ENCODE peak calls at places on chromosomes 2 and 18, in ten cellular contexts. One of them, this sample, is unnamed.

GRCh38 chr18:23560186-23560585 is 26.1 kb downstream of the NPC1 start:
- DNase-seq in germinal center: no peak
- DNase-seq in breast epithelium: no peak
- DNase-seq in stimulated activated naive CD4-positive, alpha-beta T cell: no peak
- DNase-seq in GM03348: no peak
- DNase-seq in body of pancreas: no peak
- DNase-seq in NCI-H1694: no peak
- DNase-seq in skeletal muscle cell: no peak
- DNase-seq in hepatic stellate cell: no peak
- DNase-seq in left ventricle myocardium superior: no peak
- DNase-seq in this sample: no peak

GRCh38 chr2:151228847-151229497 is 32.7 kb downstream of the RBM43 start:
- DNase-seq in left ventricle myocardium superior: no peak
- DNase-seq in NCI-H1694: no peak
- DNase-seq in germinal center: no peak
- DNase-seq in body of pancreas: no peak
- DNase-seq in skeletal muscle cell: no peak
- DNase-seq in GM03348: no peak
- DNase-seq in hepatic stellate cell: no peak
- DNase-seq in stimulated activated naive CD4-positive, alpha-beta T cell: no peak
- DNase-seq in breast epithelium: no peak
- DNase-seq in this sample: no peak

GRCh38 chr2:84908948-84909713 is 3.7 kb downstream of the TMSB10 start:
- DNase-seq in NCI-H1694: no peak
- DNase-seq in hepatic stellate cell: no peak
- DNase-seq in germinal center: no peak
- DNase-seq in body of pancreas: no peak
- DNase-seq in breast epithelium: no peak
- DNase-seq in skeletal muscle cell: no peak
- DNase-seq in GM03348: no peak
- DNase-seq in left ventricle myocardium superior: no peak
- DNase-seq in stimulated activated naive CD4-positive, alpha-beta T cell: peak
- DNase-seq in this sample: no peak

GRCh38 chr2:20135631-20136050 is 84.2 kb upstream of the LAPTM4A start:
- DNase-seq in breast epithelium: peak
- DNase-seq in stimulated activated naive CD4-positive, alpha-beta T cell: peak
- DNase-seq in skeletal muscle cell: no peak
- DNase-seq in left ventricle myocardium superior: peak
- DNase-seq in body of pancreas: peak
- DNase-seq in NCI-H1694: peak
- DNase-seq in hepatic stellate cell: peak
- DNase-seq in GM03348: peak
- DNase-seq in germinal center: peak
- DNase-seq in this sample: peak

GRCh38 chr2:73202156-73203054 is at the start of gene NOTO:
- DNase-seq in GM03348: peak
- DNase-seq in germinal center: no peak
- DNase-seq in breast epithelium: no peak
- DNase-seq in body of pancreas: no peak
- DNase-seq in left ventricle myocardium superior: no peak
- DNase-seq in hepatic stellate cell: no peak
- DNase-seq in NCI-H1694: no peak
- DNase-seq in skeletal muscle cell: no peak
- DNase-seq in stimulated activated naive CD4-positive, alpha-beta T cell: no peak
- DNase-seq in this sample: peak

GRCh38 chr2:158998486-158999248 is 30.2 kb downstream of the TANC1 start:
- DNase-seq in NCI-H1694: peak
- DNase-seq in left ventricle myocardium superior: no peak
- DNase-seq in breast epithelium: no peak
- DNase-seq in hepatic stellate cell: peak
- DNase-seq in skeletal muscle cell: peak
- DNase-seq in body of pancreas: no peak
- DNase-seq in GM03348: peak
- DNase-seq in stimulated activated naive CD4-positive, alpha-beta T cell: no peak
- DNase-seq in germinal center: no peak
- DNase-seq in this sample: peak

GRCh38 chr2:96254592-96254991 is 11.2 kb downstream of the TMEM127 start:
- DNase-seq in stimulated activated naive CD4-positive, alpha-beta T cell: no peak
- DNase-seq in body of pancreas: no peak
- DNase-seq in NCI-H1694: no peak
- DNase-seq in germinal center: no peak
- DNase-seq in GM03348: no peak
- DNase-seq in left ventricle myocardium superior: no peak
- DNase-seq in hepatic stellate cell: no peak
- DNase-seq in breast epithelium: no peak
- DNase-seq in skeletal muscle cell: no peak
- DNase-seq in this sample: no peak

GRCh38 chr18:13424377-13424776 is 205.8 kb downstream of the LDLRAD4 start:
- DNase-seq in stimulated activated naive CD4-positive, alpha-beta T cell: no peak
- DNase-seq in hepatic stellate cell: no peak
- DNase-seq in NCI-H1694: no peak
- DNase-seq in germinal center: no peak
- DNase-seq in skeletal muscle cell: no peak
- DNase-seq in left ventricle myocardium superior: no peak
- DNase-seq in breast epithelium: no peak
- DNase-seq in body of pancreas: no peak
- DNase-seq in GM03348: no peak
- DNase-seq in this sample: no peak

GRCh38 chr2:149902104-149902503 is 314.5 kb upstream of the MMADHC start:
- DNase-seq in body of pancreas: no peak
- DNase-seq in breast epithelium: no peak
- DNase-seq in stimulated activated naive CD4-positive, alpha-beta T cell: no peak
- DNase-seq in germinal center: no peak
- DNase-seq in NCI-H1694: no peak
- DNase-seq in GM03348: peak
- DNase-seq in skeletal muscle cell: peak
- DNase-seq in hepatic stellate cell: no peak
- DNase-seq in left ventricle myocardium superior: peak
- DNase-seq in this sample: peak

GRCh38 chr2:219350215-219350937 is 17.8 kb upstream of the RESP18 start:
- DNase-seq in skeletal muscle cell: no peak
- DNase-seq in body of pancreas: no peak
- DNase-seq in left ventricle myocardium superior: no peak
- DNase-seq in GM03348: peak
- DNase-seq in hepatic stellate cell: peak
- DNase-seq in stimulated activated naive CD4-positive, alpha-beta T cell: no peak
- DNase-seq in breast epithelium: no peak
- DNase-seq in NCI-H1694: no peak
- DNase-seq in germinal center: no peak
- DNase-seq in this sample: peak

GRCh38 chr18:13614701-13615288 is 111.6 kb downstream of the FAM210A start:
- DNase-seq in NCI-H1694: no peak
- DNase-seq in germinal center: no peak
- DNase-seq in GM03348: no peak
- DNase-seq in breast epithelium: no peak
- DNase-seq in stimulated activated naive CD4-positive, alpha-beta T cell: no peak
- DNase-seq in skeletal muscle cell: no peak
- DNase-seq in left ventricle myocardium superior: peak
- DNase-seq in hepatic stellate cell: no peak
- DNase-seq in body of pancreas: no peak
- DNase-seq in this sample: no peak

GRCh38 chr2:146444085-146444484 is 1400.7 kb upstream of the ACVR2A start:
- DNase-seq in breast epithelium: no peak
- DNase-seq in NCI-H1694: no peak
- DNase-seq in body of pancreas: no peak
- DNase-seq in GM03348: no peak
- DNase-seq in stimulated activated naive CD4-positive, alpha-beta T cell: no peak
- DNase-seq in skeletal muscle cell: no peak
- DNase-seq in germinal center: no peak
- DNase-seq in left ventricle myocardium superior: no peak
- DNase-seq in hepatic stellate cell: no peak
- DNase-seq in this sample: no peak

This sample was measured in AG08395.